ENCODE peak calls at places on chromosomes 4 and X, in seven cellular contexts. C, E, O, P, U, Z and J are unnamed samples.

GRCh38 chrX:115311666-115312065 is 22.2 kb downstream of the LUZP4 start:
- DNase-seq in O (no peak), C (no peak), U (no peak), P (peak; percentile 32), E (no peak), Z (no peak), J (no peak)

GRCh38 chr4:139672215-139672614 is 6.6 kb downstream of the MGST2 start:
- DNase-seq in Z (no peak), E (no peak), O (no peak), P (no peak), C (no peak), U (no peak), J (no peak)

GRCh38 chr4:108453366-108453765 is 167.0 kb upstream of the RPL34 start:
- DNase-seq in U (no peak), Z (no peak), E (no peak), O (no peak), P (no peak), C (no peak), J (no peak)

GRCh38 chr4:1834047-1834769 is 21.7 kb downstream of the LETM1 start:
- DNase-seq in C (no peak), U (no peak), P (no peak), E (no peak), O (peak; percentile 88), Z (no peak), J (no peak)

GRCh38 chr4:153934689-153935017 is 145.8 kb upstream of the SFRP2 start:
- DNase-seq in E (no peak), P (peak; percentile 60), O (no peak), C (no peak), U (no peak), Z (no peak), J (no peak)

GRCh38 chrX:70254909-70255308 is 5.1 kb downstream of the P2RY4 start:
- DNase-seq in Z (no peak), E (no peak), C (no peak), U (no peak), O (no peak), P (no peak), J (no peak)

GRCh38 chrX:47798861-47799260 is 37.8 kb upstream of the ZNF81 start:
- DNase-seq in O (no peak), Z (no peak), U (no peak), E (no peak), P (no peak), C (no peak), J (no peak)

GRCh38 chr4:78971326-78971725 is 32.1 kb upstream of the PAQR3 start:
- DNase-seq in P (peak; percentile 36), U (no peak), C (no peak), Z (no peak), E (no peak), O (no peak), J (no peak)

GRCh38 chrX:88604433-88605221 is 142.4 kb upstream of the CPXCR1 start:
- DNase-seq in U (no peak), C (no peak), E (peak; percentile 63), Z (no peak), O (no peak), P (no peak), J (no peak)

GRCh38 chr4:26544421-26544820 is 39.5 kb upstream of the TBC1D19 start:
- DNase-seq in U (no peak), C (no peak), E (no peak), O (no peak), P (no peak), Z (no peak), J (no peak)

GRCh38 chrX:8607326-8607725 is 124.6 kb downstream of the ANOS1 start:
- DNase-seq in P (no peak), E (no peak), U (no peak), C (no peak), Z (no peak), O (no peak), J (no peak)

GRCh38 chr4:85084371-85085170 is 118.1 kb upstream of the WDFY3 start:
- DNase-seq in U (no peak), Z (no peak), P (peak; percentile 90), C (peak; percentile 77), O (peak; percentile 18), E (no peak), J (no peak)

GRCh38 chrX:134688181-134688580 is 29.9 kb upstream of the PLAC1 start:
- DNase-seq in C (no peak), O (no peak), U (no peak), P (no peak), Z (no peak), E (no peak), J (no peak)